ENCODE peak calls at places on chromosomes 3 and 15, in ten cellular contexts. One of them, this sample, is unnamed.
A peak's percentile ranks its signal among the peaks of the same experiment; 100 is the strongest.

GRCh38 chr3:50447290-50447840 is 56.1 kb downstream of the CACNA2D2 start:
- DNase-seq in activated CD8-positive, alpha-beta memory T cell treated with anti-CD3 and anti-CD28 coated beads for 1 hour: no peak
- DNase-seq in NCI-H2171 treated with DMSO at 0.1 percent for 48 hours: no peak
- DNase-seq in psoas muscle: no peak
- DNase-seq in stomach: peak; percentile 31
- DNase-seq in Kasumi-1: no peak
- DNase-seq in NCI-H748 treated with DMSO at 0.1 percent for 48 hours: no peak
- DNase-seq in NCI-H460: no peak
- DNase-seq in stimulated activated CD8-positive, alpha-beta memory T cell treated with anti-CD3 and anti-CD28 coated beads, Interleukin-12 subunit alpha, Interleukin-12 subunit beta, amount 100 ng/mL, for 4 hours: no peak
- DNase-seq in AG04449: no peak
- DNase-seq in this sample: no peak

GRCh38 chr3:86934851-86935250 is 56.1 kb downstream of the VGLL3 start:
- DNase-seq in NCI-H2171 treated with DMSO at 0.1 percent for 48 hours: no peak
- DNase-seq in AG04449: no peak
- DNase-seq in psoas muscle: no peak
- DNase-seq in NCI-H748 treated with DMSO at 0.1 percent for 48 hours: no peak
- DNase-seq in activated CD8-positive, alpha-beta memory T cell treated with anti-CD3 and anti-CD28 coated beads for 1 hour: no peak
- DNase-seq in Kasumi-1: no peak
- DNase-seq in stomach: no peak
- DNase-seq in NCI-H460: no peak
- DNase-seq in stimulated activated CD8-positive, alpha-beta memory T cell treated with anti-CD3 and anti-CD28 coated beads, Interleukin-12 subunit alpha, Interleukin-12 subunit beta, amount 100 ng/mL, for 4 hours: no peak
- DNase-seq in this sample: no peak

GRCh38 chr3:141080407-141080806 is 29.3 kb downstream of the SPSB4 start:
- DNase-seq in psoas muscle: no peak
- DNase-seq in activated CD8-positive, alpha-beta memory T cell treated with anti-CD3 and anti-CD28 coated beads for 1 hour: no peak
- DNase-seq in AG04449: no peak
- DNase-seq in stimulated activated CD8-positive, alpha-beta memory T cell treated with anti-CD3 and anti-CD28 coated beads, Interleukin-12 subunit alpha, Interleukin-12 subunit beta, amount 100 ng/mL, for 4 hours: no peak
- DNase-seq in Kasumi-1: no peak
- DNase-seq in NCI-H748 treated with DMSO at 0.1 percent for 48 hours: no peak
- DNase-seq in stomach: no peak
- DNase-seq in NCI-H2171 treated with DMSO at 0.1 percent for 48 hours: no peak
- DNase-seq in NCI-H460: no peak
- DNase-seq in this sample: no peak

GRCh38 chr3:158347966-158348365 is 223.0 kb upstream of the MLF1 start:
- DNase-seq in activated CD8-positive, alpha-beta memory T cell treated with anti-CD3 and anti-CD28 coated beads for 1 hour: no peak
- DNase-seq in Kasumi-1: no peak
- DNase-seq in NCI-H2171 treated with DMSO at 0.1 percent for 48 hours: no peak
- DNase-seq in stomach: no peak
- DNase-seq in psoas muscle: no peak
- DNase-seq in NCI-H748 treated with DMSO at 0.1 percent for 48 hours: no peak
- DNase-seq in stimulated activated CD8-positive, alpha-beta memory T cell treated with anti-CD3 and anti-CD28 coated beads, Interleukin-12 subunit alpha, Interleukin-12 subunit beta, amount 100 ng/mL, for 4 hours: no peak
- DNase-seq in AG04449: no peak
- DNase-seq in NCI-H460: no peak
- DNase-seq in this sample: no peak

GRCh38 chr3:136818191-136818850 is 605 bp upstream of the SLC35G2 start:
- DNase-seq in NCI-H2171 treated with DMSO at 0.1 percent for 48 hours: no peak
- DNase-seq in AG04449: no peak
- DNase-seq in stimulated activated CD8-positive, alpha-beta memory T cell treated with anti-CD3 and anti-CD28 coated beads, Interleukin-12 subunit alpha, Interleukin-12 subunit beta, amount 100 ng/mL, for 4 hours: peak; percentile 25
- DNase-seq in NCI-H748 treated with DMSO at 0.1 percent for 48 hours: no peak
- DNase-seq in activated CD8-positive, alpha-beta memory T cell treated with anti-CD3 and anti-CD28 coated beads for 1 hour: no peak
- DNase-seq in Kasumi-1: no peak
- DNase-seq in psoas muscle: peak; percentile 35
- DNase-seq in stomach: peak; percentile 26
- DNase-seq in NCI-H460: peak; percentile 76
- DNase-seq in this sample: no peak

GRCh38 chr3:59391131-59391530 is 341.3 kb upstream of the CFAP20DC start:
- DNase-seq in NCI-H460: no peak
- DNase-seq in psoas muscle: no peak
- DNase-seq in AG04449: no peak
- DNase-seq in NCI-H748 treated with DMSO at 0.1 percent for 48 hours: no peak
- DNase-seq in stimulated activated CD8-positive, alpha-beta memory T cell treated with anti-CD3 and anti-CD28 coated beads, Interleukin-12 subunit alpha, Interleukin-12 subunit beta, amount 100 ng/mL, for 4 hours: no peak
- DNase-seq in Kasumi-1: no peak
- DNase-seq in activated CD8-positive, alpha-beta memory T cell treated with anti-CD3 and anti-CD28 coated beads for 1 hour: no peak
- DNase-seq in stomach: no peak
- DNase-seq in NCI-H2171 treated with DMSO at 0.1 percent for 48 hours: no peak
- DNase-seq in this sample: no peak

GRCh38 chr3:170862618-170863374 is 7.2 kb downstream of the RPL22L1 start:
- DNase-seq in stomach: no peak
- DNase-seq in NCI-H748 treated with DMSO at 0.1 percent for 48 hours: no peak
- DNase-seq in NCI-H2171 treated with DMSO at 0.1 percent for 48 hours: no peak
- DNase-seq in AG04449: no peak
- DNase-seq in stimulated activated CD8-positive, alpha-beta memory T cell treated with anti-CD3 and anti-CD28 coated beads, Interleukin-12 subunit alpha, Interleukin-12 subunit beta, amount 100 ng/mL, for 4 hours: no peak
- DNase-seq in Kasumi-1: no peak
- DNase-seq in psoas muscle: no peak
- DNase-seq in activated CD8-positive, alpha-beta memory T cell treated with anti-CD3 and anti-CD28 coated beads for 1 hour: no peak
- DNase-seq in NCI-H460: no peak
- DNase-seq in this sample: no peak

GRCh38 chr3:79843180-79843579 is 75.4 kb upstream of the ROBO1 start:
- DNase-seq in stimulated activated CD8-positive, alpha-beta memory T cell treated with anti-CD3 and anti-CD28 coated beads, Interleukin-12 subunit alpha, Interleukin-12 subunit beta, amount 100 ng/mL, for 4 hours: no peak
- DNase-seq in psoas muscle: no peak
- DNase-seq in AG04449: no peak
- DNase-seq in NCI-H460: no peak
- DNase-seq in NCI-H2171 treated with DMSO at 0.1 percent for 48 hours: no peak
- DNase-seq in activated CD8-positive, alpha-beta memory T cell treated with anti-CD3 and anti-CD28 coated beads for 1 hour: no peak
- DNase-seq in Kasumi-1: no peak
- DNase-seq in NCI-H748 treated with DMSO at 0.1 percent for 48 hours: no peak
- DNase-seq in stomach: no peak
- DNase-seq in this sample: no peak

GRCh38 chr15:47374222-47374621 is 343.1 kb upstream of the SEMA6D start:
- DNase-seq in psoas muscle: no peak
- DNase-seq in stomach: no peak
- DNase-seq in stimulated activated CD8-positive, alpha-beta memory T cell treated with anti-CD3 and anti-CD28 coated beads, Interleukin-12 subunit alpha, Interleukin-12 subunit beta, amount 100 ng/mL, for 4 hours: no peak
- DNase-seq in AG04449: no peak
- DNase-seq in activated CD8-positive, alpha-beta memory T cell treated with anti-CD3 and anti-CD28 coated beads for 1 hour: no peak
- DNase-seq in Kasumi-1: no peak
- DNase-seq in NCI-H2171 treated with DMSO at 0.1 percent for 48 hours: peak; percentile 58
- DNase-seq in NCI-H748 treated with DMSO at 0.1 percent for 48 hours: peak; percentile 19
- DNase-seq in NCI-H460: peak; percentile 9
- DNase-seq in this sample: no peak

GRCh38 chr15:66803182-66803729 is 101.2 kb downstream of the SMAD6 start:
- DNase-seq in psoas muscle: peak; percentile 92
- DNase-seq in Kasumi-1: no peak
- DNase-seq in stomach: peak; percentile 94
- DNase-seq in AG04449: peak; percentile 82
- DNase-seq in NCI-H460: peak; percentile 95
- DNase-seq in NCI-H748 treated with DMSO at 0.1 percent for 48 hours: no peak
- DNase-seq in stimulated activated CD8-positive, alpha-beta memory T cell treated with anti-CD3 and anti-CD28 coated beads, Interleukin-12 subunit alpha, Interleukin-12 subunit beta, amount 100 ng/mL, for 4 hours: no peak
- DNase-seq in NCI-H2171 treated with DMSO at 0.1 percent for 48 hours: no peak
- DNase-seq in activated CD8-positive, alpha-beta memory T cell treated with anti-CD3 and anti-CD28 coated beads for 1 hour: no peak
- DNase-seq in this sample: peak; percentile 48

GRCh38 chr15:62087671-62088360 is 21.0 kb downstream of the C2CD4A start:
- DNase-seq in stimulated activated CD8-positive, alpha-beta memory T cell treated with anti-CD3 and anti-CD28 coated beads, Interleukin-12 subunit alpha, Interleukin-12 subunit beta, amount 100 ng/mL, for 4 hours: no peak
- DNase-seq in NCI-H748 treated with DMSO at 0.1 percent for 48 hours: peak; percentile 80
- DNase-seq in activated CD8-positive, alpha-beta memory T cell treated with anti-CD3 and anti-CD28 coated beads for 1 hour: no peak
- DNase-seq in Kasumi-1: no peak
- DNase-seq in stomach: no peak
- DNase-seq in NCI-H2171 treated with DMSO at 0.1 percent for 48 hours: no peak
- DNase-seq in AG04449: no peak
- DNase-seq in psoas muscle: no peak
- DNase-seq in NCI-H460: peak; percentile 84
- DNase-seq in this sample: no peak

GRCh38 chr15:44775923-44776322 is 39.6 kb downstream of the TRIM69 start:
- DNase-seq in NCI-H460: no peak
- DNase-seq in NCI-H2171 treated with DMSO at 0.1 percent for 48 hours: peak; percentile 71
- DNase-seq in stimulated activated CD8-positive, alpha-beta memory T cell treated with anti-CD3 and anti-CD28 coated beads, Interleukin-12 subunit alpha, Interleukin-12 subunit beta, amount 100 ng/mL, for 4 hours: no peak
- DNase-seq in NCI-H748 treated with DMSO at 0.1 percent for 48 hours: peak; percentile 54
- DNase-seq in Kasumi-1: no peak
- DNase-seq in stomach: no peak
- DNase-seq in psoas muscle: no peak
- DNase-seq in activated CD8-positive, alpha-beta memory T cell treated with anti-CD3 and anti-CD28 coated beads for 1 hour: no peak
- DNase-seq in AG04449: no peak
- DNase-seq in this sample: no peak

GRCh38 chr15:74302821-74303359 is 64.6 kb downstream of the CYP11A1 start:
- DNase-seq in NCI-H748 treated with DMSO at 0.1 percent for 48 hours: peak; percentile 8
- DNase-seq in stomach: peak; percentile 46
- DNase-seq in Kasumi-1: peak; percentile 4
- DNase-seq in AG04449: no peak
- DNase-seq in stimulated activated CD8-positive, alpha-beta memory T cell treated with anti-CD3 and anti-CD28 coated beads, Interleukin-12 subunit alpha, Interleukin-12 subunit beta, amount 100 ng/mL, for 4 hours: no peak
- DNase-seq in NCI-H2171 treated with DMSO at 0.1 percent for 48 hours: peak; percentile 62
- DNase-seq in psoas muscle: no peak
- DNase-seq in activated CD8-positive, alpha-beta memory T cell treated with anti-CD3 and anti-CD28 coated beads for 1 hour: no peak
- DNase-seq in NCI-H460: no peak
- DNase-seq in this sample: no peak

This sample was measured in cortex of kidney.